ENCODE peak calls at places on chromosome 19, in ten cellular contexts. K, S, V, T, H, D, C, J, M and P are unnamed samples.

GRCh38 chr19:18385675-18386542 is at the start of gene GDF15:
- DNase-seq in K (peak), S (no peak), V (no peak), T (peak), H (peak), D (peak), C (no peak), J (peak), M (peak), P (peak)

GRCh38 chr19:16206637-16207036 is 8.9 kb downstream of the AP1M1 start:
- DNase-seq in K (no peak), S (no peak), V (no peak), T (no peak), H (no peak), D (no peak), C (no peak), J (no peak), M (no peak), P (no peak)

GRCh38 chr19:5952193-5953033 is 25.5 kb downstream of the RANBP3 start:
- DNase-seq in K (no peak), S (no peak), V (no peak), T (no peak), H (no peak), D (no peak), C (no peak), J (no peak), M (no peak), P (no peak)

GRCh38 chr19:19040417-19040816 is 7.0 kb downstream of the ARMC6 start:
- DNase-seq in K (no peak), S (peak), V (no peak), T (peak), H (no peak), D (peak), C (no peak), J (no peak), M (peak), P (no peak)

GRCh38 chr19:3535235-3535921 is 3.6 kb upstream of the TEKTIP1 start:
- DNase-seq in K (no peak), S (no peak), V (no peak), T (no peak), H (no peak), D (no peak), C (no peak), J (no peak), M (no peak), P (no peak)

GRCh38 chr19:18809149-18809978 is 18.3 kb upstream of the COMP start:
- DNase-seq in K (peak), S (peak), V (no peak), T (peak), H (peak), D (peak), C (no peak), J (no peak), M (peak), P (no peak)

GRCh38 chr19:32012206-32012605 is 333.2 kb upstream of the ZNF507 start:
- DNase-seq in K (no peak), S (no peak), V (no peak), T (no peak), H (no peak), D (no peak), C (no peak), J (peak), M (peak), P (no peak)

GRCh38 chr19:4064551-4065260 is 2.0 kb downstream of the ZBTB7A start:
- DNase-seq in K (no peak), S (no peak), V (no peak), T (no peak), H (peak), D (peak), C (peak), J (no peak), M (peak), P (peak)

GRCh38 chr19:38977445-38978314 is 2.1 kb upstream of the FBXO17 start:
- DNase-seq in K (peak), S (no peak), V (peak), T (no peak), H (no peak), D (no peak), C (no peak), J (no peak), M (no peak), P (peak)

GRCh38 chr19:2600914-2601870 is 101.3 kb downstream of the GNG7 start:
- DNase-seq in K (no peak), S (no peak), V (no peak), T (no peak), H (no peak), D (no peak), C (no peak), J (no peak), M (no peak), P (no peak)

GRCh38 chr19:5048091-5048726 is 79.3 kb downstream of the KDM4B start:
- DNase-seq in K (peak), S (peak), V (peak), T (peak), H (peak), D (peak), C (no peak), J (peak), M (peak), P (peak)

GRCh38 chr19:28481674-28482073 is 731.3 kb downstream of the UQCRFS1 start:
- DNase-seq in K (no peak), S (no peak), V (no peak), T (no peak), H (no peak), D (no peak), C (no peak), J (no peak), M (no peak), P (no peak)

GRCh38 chr19:50532952-50533351 is 19.2 kb upstream of the ASPDH start:
- DNase-seq in K (no peak), S (no peak), V (no peak), T (no peak), H (no peak), D (no peak), C (no peak), J (no peak), M (no peak), P (no peak)

GRCh38 chr19:48676887-48677286 is 4.1 kb upstream of the NTN5 start:
- DNase-seq in K (peak), S (no peak), V (no peak), T (no peak), H (no peak), D (no peak), C (no peak), J (no peak), M (no peak), P (no peak)

GRCh38 chr19:290539-291521 is at the start of gene PLPP2:
- DNase-seq in K (peak), S (no peak), V (no peak), T (no peak), H (no peak), D (peak), C (peak), J (no peak), M (peak), P (no peak)

GRCh38 chr19:13396256-13397080 is 109.8 kb downstream of the CACNA1A start:
- DNase-seq in K (peak), S (no peak), V (no peak), T (peak), H (peak), D (no peak), C (no peak), J (no peak), M (peak), P (no peak)

GRCh38 chr19:46955114-46955812 is 64.4 kb upstream of the NPAS1 start:
- DNase-seq in K (no peak), S (no peak), V (no peak), T (peak), H (peak), D (no peak), C (no peak), J (no peak), M (no peak), P (peak)

GRCh38 chr19:49596407-49596806 is 5.4 kb downstream of the PRR12 start:
- DNase-seq in K (no peak), S (no peak), V (no peak), T (no peak), H (no peak), D (no peak), C (peak), J (no peak), M (no peak), P (no peak)

GRCh38 chr19:46885411-46885810 is 24.6 kb downstream of the ARHGAP35 start:
- DNase-seq in K (no peak), S (no peak), V (no peak), T (no peak), H (no peak), D (no peak), C (no peak), J (no peak), M (no peak), P (no peak)

GRCh38 chr19:54133312-54133956 is 4.1 kb upstream of the CNOT3 start:
- DNase-seq in K (no peak), S (no peak), V (no peak), T (peak), H (no peak), D (no peak), C (no peak), J (peak), M (no peak), P (no peak)

GRCh38 chr19:1400281-1401137 is 833 bp downstream of the GAMT start:
- DNase-seq in K (no peak), S (no peak), V (no peak), T (peak), H (no peak), D (no peak), C (no peak), J (no peak), M (peak), P (peak)

GRCh38 chr19:40807147-40808020 is 8.4 kb downstream of the EGLN2 start:
- DNase-seq in K (no peak), S (no peak), V (no peak), T (no peak), H (no peak), D (peak), C (no peak), J (no peak), M (peak), P (no peak)

GRCh38 chr19:24159707-24160106 is 72.7 kb downstream of the ZNF254 start:
- DNase-seq in K (peak), S (no peak), V (no peak), T (peak), H (peak), D (no peak), C (no peak), J (no peak), M (peak), P (no peak)

GRCh38 chr19:31348416-31349159 is 648 bp downstream of the TSHZ3 start:
- DNase-seq in K (peak), S (no peak), V (no peak), T (peak), H (no peak), D (peak), C (no peak), J (no peak), M (peak), P (no peak)

GRCh38 chr19:18906605-18907519 is 10.9 kb upstream of the CERS1 start:
- DNase-seq in K (no peak), S (no peak), V (no peak), T (no peak), H (no peak), D (peak), C (peak), J (peak), M (no peak), P (no peak)

GRCh38 chr19:46674416-46675178 is 13.6 kb upstream of the DACT3 start:
- DNase-seq in K (peak), S (no peak), V (no peak), T (no peak), H (peak), D (no peak), C (no peak), J (no peak), M (no peak), P (no peak)

GRCh38 chr19:57888494-57889231 is at the start of gene ZNF814:
- DNase-seq in K (peak), S (peak), V (peak), T (peak), H (peak), D (peak), C (peak), J (peak), M (peak), P (peak)

GRCh38 chr19:11141937-11142527 is 13.6 kb downstream of the SPC24 start:
- DNase-seq in K (no peak), S (no peak), V (no peak), T (no peak), H (no peak), D (no peak), C (no peak), J (no peak), M (peak), P (no peak)

GRCh38 chr19:55088543-55089265 is 13.0 kb downstream of the EPS8L1 start:
- DNase-seq in K (peak), S (no peak), V (no peak), T (peak), H (peak), D (peak), C (peak), J (peak), M (peak), P (peak)

GRCh38 chr19:13599681-13600080 is 93.4 kb upstream of the CACNA1A start:
- DNase-seq in K (no peak), S (no peak), V (no peak), T (no peak), H (no peak), D (no peak), C (no peak), J (no peak), M (no peak), P (no peak)

GRCh38 chr19:11530432-11530831 is 1.5 kb upstream of the ECSIT start:
- DNase-seq in K (peak), S (no peak), V (peak), T (peak), H (peak), D (peak), C (no peak), J (no peak), M (peak), P (peak)

GRCh38 chr19:2983351-2984195 is 6.2 kb downstream of the TLE6 start:
- DNase-seq in K (peak), S (peak), V (no peak), T (peak), H (peak), D (peak), C (no peak), J (no peak), M (peak), P (peak)

GRCh38 chr19:33063356-33064116 is 1.2 kb downstream of the RHPN2 start:
- DNase-seq in K (no peak), S (no peak), V (peak), T (peak), H (no peak), D (peak), C (no peak), J (no peak), M (peak), P (no peak)

GRCh38 chr19:10780368-10780767 is 55.6 kb downstream of the TMED1 start:
- DNase-seq in K (no peak), S (peak), V (no peak), T (peak), H (peak), D (peak), C (no peak), J (no peak), M (peak), P (no peak)

GRCh38 chr19:4172861-4173473 is 9.4 kb downstream of the SIRT6 start:
- DNase-seq in K (peak), S (no peak), V (no peak), T (peak), H (peak), D (no peak), C (no peak), J (peak), M (peak), P (peak)

GRCh38 chr19:676343-677105 is at the start of gene FSTL3:
- DNase-seq in K (peak), S (no peak), V (no peak), T (peak), H (no peak), D (peak), C (no peak), J (peak), M (no peak), P (no peak)

GRCh38 chr19:17227798-17228367 is 1.9 kb downstream of the OCEL1 start:
- DNase-seq in K (no peak), S (no peak), V (no peak), T (no peak), H (no peak), D (no peak), C (no peak), J (no peak), M (peak), P (no peak)

GRCh38 chr19:17220207-17220758 is 5.1 kb downstream of the USE1 start:
- DNase-seq in K (no peak), S (no peak), V (no peak), T (peak), H (peak), D (no peak), C (no peak), J (no peak), M (no peak), P (no peak)

GRCh38 chr19:17225051-17225450 is 975 bp upstream of the OCEL1 start:
- DNase-seq in K (no peak), S (no peak), V (no peak), T (no peak), H (no peak), D (no peak), C (no peak), J (no peak), M (no peak), P (no peak)

GRCh38 chr19:17229890-17230289 is 3.9 kb downstream of the OCEL1 start:
- DNase-seq in K (no peak), S (no peak), V (no peak), T (no peak), H (no peak), D (no peak), C (no peak), J (no peak), M (no peak), P (no peak)

GRCh38 chr19:17226002-17226933 is at the start of gene OCEL1:
- DNase-seq in K (peak), S (peak), V (peak), T (peak), H (peak), D (peak), C (peak), J (peak), M (peak), P (peak)
- TF ChIP-seq CTCF in K (no peak), S (no peak), V (peak), T (no peak), H (no peak), D (no peak), C (no peak), J (no peak), M (no peak), P (no peak)

GRCh38 chr19:37905936-37906867 is at the start of gene WDR87:
- DNase-seq in K (peak), S (no peak), V (peak), T (peak), H (peak), D (peak), C (no peak), J (no peak), M (peak), P (peak)
- TF ChIP-seq CTCF in K (peak), S (no peak), V (no peak), T (no peak), H (no peak), D (no peak), C (peak), J (peak), M (peak), P (no peak)

GRCh38 chr19:22286151-22286810 is at the start of gene ZNF729:
- DNase-seq in K (no peak), S (no peak), V (no peak), T (no peak), H (no peak), D (no peak), C (no peak), J (no peak), M (no peak), P (no peak)
- TF ChIP-seq CTCF in K (no peak), S (no peak), V (no peak), T (no peak), H (no peak), D (no peak), C (no peak), J (no peak), M (no peak), P (no peak)

GRCh38 chr19:42255766-42256750 is 1.1 kb upstream of the ERF start:
- DNase-seq in K (no peak), S (no peak), V (no peak), T (peak), H (peak), D (peak), C (no peak), J (no peak), M (peak), P (no peak)

GRCh38 chr19:42252365-42253244 is 2.3 kb downstream of the ERF start:
- DNase-seq in K (peak), S (no peak), V (peak), T (peak), H (no peak), D (peak), C (no peak), J (no peak), M (peak), P (no peak)

GRCh38 chr19:42254850-42255765 is at the start of gene ERF:
- DNase-seq in K (peak), S (peak), V (peak), T (peak), H (peak), D (peak), C (peak), J (peak), M (peak), P (peak)

GRCh38 chr19:42253245-42254082 is 1.5 kb downstream of the ERF start:
- DNase-seq in K (peak), S (no peak), V (peak), T (no peak), H (peak), D (peak), C (no peak), J (no peak), M (peak), P (peak)

DNA sequence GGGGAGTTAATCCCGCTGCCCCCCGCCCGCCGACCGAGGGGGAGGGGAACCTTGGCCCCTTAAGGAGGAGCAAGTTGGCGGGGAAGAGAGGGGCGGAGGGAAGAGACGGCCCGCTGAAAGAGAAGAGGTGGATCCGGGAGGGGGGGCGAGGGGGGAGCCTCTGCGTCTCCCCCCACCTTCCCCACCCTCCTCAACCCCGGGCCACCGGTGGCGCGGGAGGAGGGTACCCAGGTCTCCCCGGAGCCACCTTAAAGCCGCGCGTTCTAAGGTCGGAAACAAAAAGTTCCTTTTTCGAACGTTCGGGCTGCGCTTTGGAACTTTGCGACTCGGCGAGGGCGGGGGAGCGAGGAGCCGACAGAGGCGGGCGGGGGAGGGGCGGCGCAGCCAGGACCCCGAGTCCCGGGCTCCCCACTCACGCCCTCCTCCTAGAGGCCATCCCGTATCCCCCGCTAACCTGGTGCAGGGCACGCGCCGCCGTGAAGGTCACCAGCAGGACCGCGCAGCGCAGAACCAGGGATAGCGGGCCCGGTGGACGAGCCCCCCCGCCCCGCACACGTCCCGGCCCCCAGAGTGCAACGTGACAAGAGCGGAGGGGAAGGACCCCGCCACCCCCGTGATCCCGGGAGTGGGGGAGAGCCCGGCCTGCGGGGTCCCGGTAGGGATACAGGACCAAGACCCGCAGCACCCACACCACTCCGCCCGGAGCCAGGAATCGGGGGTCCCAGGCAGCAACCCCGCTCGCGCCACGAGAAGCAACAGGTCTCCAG is 662 bp downstream of the ERF start:
- DNase-seq in K (peak), S (no peak), V (peak), T (peak), H (peak), D (peak), C (no peak), J (no peak), M (peak), P (peak)
- TF ChIP-seq CTCF in K (no peak), S (no peak), V (peak), T (no peak), H (no peak), D (peak), C (no peak), J (no peak), M (no peak), P (no peak)

DNA sequence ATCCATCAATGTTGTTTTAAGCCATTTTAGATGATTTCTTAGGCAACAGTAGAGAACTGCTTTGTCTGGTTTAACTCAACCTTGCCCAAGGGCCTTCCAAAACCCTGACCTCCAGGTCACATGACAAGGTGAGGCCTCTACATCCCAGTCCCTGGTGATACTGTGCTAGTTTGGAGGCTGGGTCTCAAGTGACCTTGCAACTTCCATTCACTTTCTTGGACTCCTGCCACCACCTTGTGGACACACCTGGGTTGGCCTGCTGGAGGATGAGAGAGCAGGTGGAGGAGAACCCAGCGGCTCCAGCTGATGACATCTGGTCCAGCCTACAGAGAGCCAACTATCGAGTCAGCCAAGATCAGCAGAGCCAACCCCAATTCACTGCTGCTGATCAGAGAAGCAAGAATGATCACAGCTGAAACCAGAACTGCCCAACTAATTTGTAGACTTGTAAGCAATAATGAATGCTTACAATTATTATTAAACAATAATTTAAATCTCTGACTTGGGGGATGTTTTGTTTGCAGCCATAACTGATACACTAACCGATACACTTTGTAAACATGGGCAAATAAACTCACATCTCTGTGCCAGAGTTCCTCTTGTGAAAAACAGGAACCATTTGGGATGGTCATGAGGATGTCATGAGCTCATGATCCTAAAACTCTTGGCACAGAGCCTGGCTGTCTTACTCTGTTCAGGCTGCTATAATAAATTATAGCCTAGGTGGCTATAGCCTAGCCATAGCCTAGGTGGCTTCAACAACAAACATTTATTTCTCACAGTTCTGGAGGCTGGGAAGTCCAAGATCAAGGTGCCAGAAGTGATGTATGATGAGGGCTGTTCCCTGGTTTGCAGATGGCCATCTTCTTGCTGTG is 11.5 kb downstream of the FAM187B start:
- DNase-seq in K (peak), S (no peak), V (peak), T (no peak), H (no peak), D (no peak), C (no peak), J (no peak), M (no peak), P (peak)
- TF ChIP-seq CTCF in K (peak), S (no peak), V (peak), T (no peak), H (no peak), D (no peak), C (peak), J (no peak), M (no peak), P (peak)